ENCODE peak calls at places on chromosomes 5 and 9, in eight cellular contexts. X, Y, D, P, V, S, B and T are unnamed samples.

GRCh38 chr9:19408693-19409405 is at the start of gene ACER2:
- DNase-seq in X (peak), Y (peak), D (peak), P (peak), V (peak), S (peak), B (peak), T (peak)

GRCh38 chr9:69822091-69822750 is 1.6 kb downstream of the CFAP95 start:
- DNase-seq in X (no peak), Y (peak), D (no peak), P (peak), V (no peak), S (no peak), B (peak), T (no peak)

GRCh38 chr5:138927979-138928378 is 52.8 kb upstream of the LRRTM2 start:
- DNase-seq in X (no peak), Y (no peak), D (peak), P (no peak), V (no peak), S (no peak), B (no peak), T (no peak)

GRCh38 chr9:123438321-123438720 is 82.3 kb downstream of the CRB2 start:
- DNase-seq in X (no peak), Y (no peak), D (no peak), P (no peak), V (no peak), S (no peak), B (no peak), T (no peak)

GRCh38 chr9:110015759-110016158 is 192.2 kb downstream of the C9orf152 start:
- DNase-seq in X (no peak), Y (peak), D (no peak), P (peak), V (peak), S (no peak), B (peak), T (no peak)

GRCh38 chr5:1516615-1517601 is 6.9 kb downstream of the LPCAT1 start:
- DNase-seq in X (peak), Y (peak), D (peak), P (peak), V (peak), S (peak), B (peak), T (peak)

GRCh38 chr5:158135682-158136176 is 276.8 kb upstream of the CLINT1 start:
- DNase-seq in X (no peak), Y (no peak), D (no peak), P (no peak), V (no peak), S (no peak), B (peak), T (no peak)

GRCh38 chr9:76699966-76700365 is 64.3 kb upstream of the PCA3 start:
- DNase-seq in X (no peak), Y (peak), D (no peak), P (peak), V (no peak), S (no peak), B (peak), T (no peak)

GRCh38 chr5:143019614-143020515 is 249.7 kb downstream of the ARHGAP26 start:
- DNase-seq in X (no peak), Y (no peak), D (no peak), P (no peak), V (no peak), S (no peak), B (no peak), T (no peak)

GRCh38 chr5:168609806-168610482 is 30.8 kb upstream of the PANK3 start:
- DNase-seq in X (no peak), Y (no peak), D (no peak), P (peak), V (no peak), S (no peak), B (no peak), T (no peak)

GRCh38 chr5:45411971-45412612 is 284.1 kb downstream of the HCN1 start:
- DNase-seq in X (no peak), Y (no peak), D (no peak), P (peak), V (no peak), S (no peak), B (peak), T (no peak)

GRCh38 chr5:129363991-129364390 is 96.1 kb upstream of the ADAMTS19 start:
- DNase-seq in X (no peak), Y (no peak), D (no peak), P (no peak), V (no peak), S (no peak), B (no peak), T (no peak)

GRCh38 chr5:160434022-160434531 is 12.4 kb downstream of the PTTG1 start:
- DNase-seq in X (no peak), Y (no peak), D (no peak), P (peak), V (peak), S (peak), B (no peak), T (no peak)

GRCh38 chr9:121887553-121888437 is 205.3 kb downstream of the TTLL11 start:
- DNase-seq in X (no peak), Y (no peak), D (no peak), P (no peak), V (no peak), S (no peak), B (peak), T (no peak)

GRCh38 chr9:27192291-27192960 is 83.4 kb downstream of the TEK start:
- DNase-seq in X (no peak), Y (no peak), D (no peak), P (no peak), V (no peak), S (no peak), B (no peak), T (no peak)

GRCh38 chr5:122258840-122259239 is 53.2 kb upstream of the SNCAIP start:
- DNase-seq in X (no peak), Y (no peak), D (no peak), P (no peak), V (no peak), S (no peak), B (no peak), T (no peak)

GRCh38 chr5:158414780-158415179 is 555.8 kb upstream of the CLINT1 start:
- DNase-seq in X (no peak), Y (peak), D (no peak), P (peak), V (no peak), S (no peak), B (peak), T (no peak)

GRCh38 chr5:155834271-155834975 is 492.5 kb upstream of the SGCD start:
- DNase-seq in X (no peak), Y (no peak), D (no peak), P (no peak), V (no peak), S (no peak), B (no peak), T (no peak)

GRCh38 chr9:96216618-96217017 is 85.4 kb downstream of the HSD17B3 start:
- DNase-seq in X (peak), Y (no peak), D (no peak), P (no peak), V (no peak), S (no peak), B (no peak), T (no peak)

GRCh38 chr5:140084466-140084865 is 29.4 kb upstream of the PURA start:
- DNase-seq in X (peak), Y (no peak), D (no peak), P (no peak), V (no peak), S (no peak), B (no peak), T (no peak)

GRCh38 chr9:16345902-16346301 is 524.6 kb downstream of the BNC2 start:
- DNase-seq in X (no peak), Y (no peak), D (no peak), P (no peak), V (no peak), S (no peak), B (no peak), T (no peak)

GRCh38 chr5:121108725-121109124 is 644.6 kb downstream of the PRR16 start:
- DNase-seq in X (no peak), Y (no peak), D (no peak), P (peak), V (no peak), S (no peak), B (no peak), T (no peak)

GRCh38 chr9:34380034-34380510 is 3.4 kb upstream of the MYORG start:
- DNase-seq in X (no peak), Y (no peak), D (peak), P (no peak), V (no peak), S (no peak), B (no peak), T (no peak)

GRCh38 chr9:81108821-81109220 is 580.5 kb downstream of the TLE1 start:
- DNase-seq in X (no peak), Y (no peak), D (no peak), P (peak), V (no peak), S (no peak), B (no peak), T (no peak)

GRCh38 chr5:38871211-38871610 is 25.4 kb downstream of the OSMR start:
- DNase-seq in X (no peak), Y (no peak), D (no peak), P (peak), V (no peak), S (no peak), B (no peak), T (no peak)

GRCh38 chr9:127418037-127418471 is 6.1 kb upstream of the ZNF79 start:
- DNase-seq in X (no peak), Y (no peak), D (no peak), P (no peak), V (no peak), S (no peak), B (no peak), T (no peak)

GRCh38 chr5:172173771-172174170 is 14.3 kb downstream of the STK10 start:
- DNase-seq in X (no peak), Y (peak), D (no peak), P (peak), V (no peak), S (no peak), B (peak), T (peak)

GRCh38 chr5:111722016-111722591 is 34.9 kb downstream of the NREP start:
- DNase-seq in X (no peak), Y (no peak), D (no peak), P (no peak), V (no peak), S (no peak), B (no peak), T (no peak)

GRCh38 chr9:5569357-5569756 is 59.0 kb downstream of the PDCD1LG2 start:
- DNase-seq in X (no peak), Y (no peak), D (no peak), P (peak), V (no peak), S (no peak), B (no peak), T (peak)

GRCh38 chr5:9663891-9664290 is 33.7 kb upstream of the TAS2R1 start:
- DNase-seq in X (no peak), Y (no peak), D (no peak), P (no peak), V (no peak), S (no peak), B (no peak), T (no peak)

GRCh38 chr5:109748545-109748944 is 58.8 kb downstream of the MAN2A1 start:
- DNase-seq in X (no peak), Y (peak), D (no peak), P (peak), V (no peak), S (no peak), B (no peak), T (no peak)

GRCh38 chr5:137192293-137192743 is 306.8 kb downstream of the SPOCK1 start:
- DNase-seq in X (no peak), Y (peak), D (no peak), P (peak), V (peak), S (no peak), B (peak), T (no peak)

GRCh38 chr9:81132318-81132717 is 557.0 kb downstream of the TLE1 start:
- DNase-seq in X (no peak), Y (no peak), D (no peak), P (no peak), V (no peak), S (no peak), B (no peak), T (no peak)

GRCh38 chr5:143229896-143230675 is 173.4 kb downstream of the NR3C1 start:
- DNase-seq in X (peak), Y (no peak), D (no peak), P (peak), V (no peak), S (no peak), B (peak), T (no peak)

GRCh38 chr9:123364241-123364824 is 8.3 kb downstream of the CRB2 start:
- DNase-seq in X (no peak), Y (no peak), D (no peak), P (no peak), V (no peak), S (no peak), B (peak), T (no peak)

GRCh38 chr9:136267261-136268111 is 21.9 kb upstream of the QSOX2 start:
- DNase-seq in X (peak), Y (peak), D (peak), P (peak), V (no peak), S (peak), B (peak), T (peak)
- TF ChIP-seq CTCF in X (no peak), Y (peak), D (peak), P (peak), V (peak), S (no peak), B (peak), T (peak)

GRCh38 chr9:1698991-1699390 is 316.2 kb upstream of the SMARCA2 start:
- DNase-seq in X (no peak), Y (no peak), D (no peak), P (no peak), V (no peak), S (no peak), B (no peak), T (no peak)

GRCh38 chr9:1702701-1703100 is 312.4 kb upstream of the SMARCA2 start:
- DNase-seq in X (no peak), Y (no peak), D (no peak), P (no peak), V (no peak), S (no peak), B (no peak), T (no peak)

DNA sequence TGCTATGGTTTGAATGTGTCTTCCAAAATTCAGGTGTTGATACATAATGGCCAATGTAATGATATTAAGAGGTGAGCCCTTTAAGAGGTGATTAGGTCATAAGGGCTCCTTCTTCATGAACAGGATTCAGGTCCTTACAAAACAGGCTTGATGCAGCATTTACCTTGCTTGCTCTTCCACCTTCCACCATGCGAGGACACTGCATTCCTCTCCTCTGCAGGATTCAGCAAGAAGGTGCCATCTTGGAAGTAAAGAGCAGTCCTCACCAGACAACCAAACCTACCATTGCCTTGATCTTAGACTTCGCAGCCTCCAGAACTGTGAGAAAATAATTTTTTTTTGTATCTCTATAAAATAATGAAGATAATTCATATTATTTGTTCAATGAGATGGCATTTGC is 314.0 kb upstream of the SMARCA2 start:
- DNase-seq in X (no peak), Y (no peak), D (no peak), P (peak), V (no peak), S (no peak), B (no peak), T (no peak)
- TF ChIP-seq CTCF in X (no peak), Y (no peak), D (no peak), P (peak), V (no peak), S (no peak), B (no peak), T (no peak)

GRCh38 chr5:8247485-8247884 is 378.5 kb downstream of the MTRR start:
- DNase-seq in X (no peak), Y (no peak), D (no peak), P (no peak), V (no peak), S (no peak), B (no peak), T (no peak)
- TF ChIP-seq CTCF in X (no peak), Y (peak), D (no peak), P (no peak), V (peak), S (no peak), B (no peak), T (no peak)

DNA sequence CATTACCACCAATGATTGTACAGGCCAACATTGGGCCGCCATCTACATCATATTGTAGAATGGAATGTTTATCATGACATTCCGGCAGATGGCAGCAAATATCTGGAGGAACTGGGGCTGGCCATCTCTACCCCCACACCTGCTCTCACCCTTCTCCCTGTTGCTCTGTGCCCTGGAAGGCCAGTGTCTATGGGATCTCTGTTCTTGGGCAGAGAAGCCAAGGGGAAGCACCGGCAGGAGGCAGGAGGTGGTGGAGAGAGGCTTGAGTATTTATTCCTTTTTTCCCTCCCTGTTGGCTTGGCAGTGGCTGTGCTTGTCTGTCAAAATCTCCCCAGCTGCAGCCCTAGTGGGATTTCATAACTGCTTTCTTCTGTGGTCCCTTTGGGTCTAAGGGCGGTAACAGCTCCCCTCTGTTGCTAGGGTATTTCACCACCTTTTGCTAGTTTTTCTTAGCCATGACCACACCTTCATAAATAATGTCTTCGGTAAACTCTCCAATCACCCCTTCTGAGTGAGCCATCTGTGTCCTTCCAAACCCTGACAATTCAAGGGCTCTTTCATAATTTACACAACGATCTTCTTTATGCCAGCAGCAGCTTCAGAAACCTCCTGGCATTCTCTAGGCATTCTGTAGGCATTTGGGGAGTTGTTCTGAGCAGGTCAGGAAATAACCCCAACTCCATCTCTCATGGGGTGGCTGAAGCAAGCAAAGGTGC is 225.8 kb downstream of the MELK start:
- DNase-seq in X (no peak), Y (no peak), D (no peak), P (peak), V (no peak), S (no peak), B (no peak), T (no peak)
- TF ChIP-seq CTCF in X (no peak), Y (no peak), D (no peak), P (peak), V (peak), S (no peak), B (no peak), T (no peak)

DNA sequence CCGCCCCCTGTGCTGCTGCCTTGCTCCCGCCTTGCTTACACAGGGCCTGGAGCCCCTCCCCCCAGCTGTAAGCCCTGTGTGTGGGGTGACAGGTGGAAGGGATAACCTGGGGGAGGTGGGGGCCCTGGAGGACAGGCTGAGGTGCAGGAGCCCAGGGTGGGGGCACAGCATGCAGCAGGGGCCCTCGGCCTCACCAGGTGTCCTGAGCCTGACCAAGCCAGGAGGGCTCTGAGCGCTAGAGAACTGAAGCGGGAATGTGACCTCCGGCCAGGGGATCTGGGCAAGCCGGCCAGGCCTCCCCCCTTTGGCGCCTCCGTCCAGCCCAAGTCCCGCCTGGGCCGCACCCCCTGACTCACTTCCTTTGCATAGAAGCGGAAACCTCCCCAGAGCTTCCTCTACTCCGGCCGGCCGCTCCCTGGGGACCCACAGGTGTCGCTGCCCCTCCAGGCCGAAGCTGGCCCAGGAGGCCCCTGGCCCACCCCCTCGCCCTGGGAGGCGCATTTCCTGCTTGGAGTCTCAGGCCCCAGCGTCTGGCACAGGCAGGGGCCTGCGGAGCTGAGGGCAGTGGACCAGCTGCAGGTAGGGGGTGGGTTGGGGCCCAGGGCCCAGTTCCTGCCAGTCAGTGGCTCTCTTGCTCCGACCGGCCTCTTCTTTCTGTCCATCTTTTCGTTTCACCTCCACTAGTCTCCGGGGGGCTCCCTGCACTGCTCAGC is at the start of gene TOR4A:
- DNase-seq in X (peak), Y (peak), D (peak), P (peak), V (peak), S (peak), B (peak), T (peak)
- TF ChIP-seq CTCF in X (no peak), Y (peak), D (peak), P (no peak), V (peak), S (no peak), B (no peak), T (peak)

GRCh38 chr9:8855046-8855445 is 1055.5 kb upstream of the DMAC1 start:
- DNase-seq in X (no peak), Y (no peak), D (no peak), P (no peak), V (no peak), S (no peak), B (peak), T (no peak)
- TF ChIP-seq CTCF in X (no peak), Y (no peak), D (no peak), P (peak), V (peak), S (no peak), B (peak), T (no peak)

GRCh38 chr9:7358876-7359275 is 440.7 kb downstream of the DMAC1 start:
- DNase-seq in X (no peak), Y (no peak), D (no peak), P (no peak), V (no peak), S (no peak), B (no peak), T (no peak)
- TF ChIP-seq CTCF in X (no peak), Y (no peak), D (no peak), P (peak), V (no peak), S (no peak), B (peak), T (no peak)

GRCh38 chr9:120324996-120325642 is 254.8 kb downstream of the CDK5RAP2 start:
- DNase-seq in X (no peak), Y (no peak), D (no peak), P (no peak), V (no peak), S (no peak), B (no peak), T (no peak)
- TF ChIP-seq CTCF in X (no peak), Y (no peak), D (no peak), P (no peak), V (no peak), S (no peak), B (no peak), T (no peak)

DNA sequence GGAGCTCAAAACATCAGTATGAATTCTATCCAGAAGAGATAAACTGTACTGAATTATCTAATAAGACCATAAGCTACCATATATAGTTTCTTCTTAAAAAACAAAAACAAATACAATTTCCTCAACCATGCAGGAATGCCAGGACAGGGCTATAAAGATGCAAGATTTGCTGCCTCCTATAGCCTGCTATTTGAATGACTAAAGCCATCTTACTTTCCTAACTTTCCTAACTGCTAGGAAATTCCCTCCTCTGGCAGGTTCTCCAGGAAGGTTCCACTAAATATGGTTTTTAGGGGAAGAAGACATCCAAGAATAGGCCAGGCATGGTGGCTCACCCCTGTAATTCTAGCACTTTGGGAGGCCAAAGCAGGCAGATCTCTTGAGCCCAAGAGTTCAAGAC is 15.1 kb downstream of the KIF27 start:
- DNase-seq in X (no peak), Y (no peak), D (no peak), P (peak), V (no peak), S (no peak), B (peak), T (no peak)
- TF ChIP-seq CTCF in X (no peak), Y (peak), D (no peak), P (no peak), V (no peak), S (no peak), B (peak), T (no peak)